ENCODE peak calls at places on chromosome 21, in five cellular contexts. One of them, this sample, is unnamed.

GRCh38 chr21:22855581-22855980 is 1857.4 kb downstream of the NCAM2 start:
- DNase-seq in NCI-H748 treated with DMSO at 0.1 percent for 48 hours: no peak
- DNase-seq in EL: no peak
- DNase-seq in kidney: no peak
- DNase-seq in C1 segment of cervical spinal cord: no peak
- DNase-seq in this sample: no peak

GRCh38 chr21:46152939-46153258 is 2.5 kb downstream of the FTCD start:
- DNase-seq in EL: no peak
- DNase-seq in kidney: no peak
- DNase-seq in NCI-H748 treated with DMSO at 0.1 percent for 48 hours: no peak
- DNase-seq in C1 segment of cervical spinal cord: no peak
- DNase-seq in this sample: no peak

GRCh38 chr21:45469273-45470086 is 64.5 kb downstream of the COL18A1 start:
- DNase-seq in C1 segment of cervical spinal cord: peak; percentile 68
- DNase-seq in NCI-H748 treated with DMSO at 0.1 percent for 48 hours: no peak
- DNase-seq in kidney: peak; percentile 75
- DNase-seq in EL: no peak
- DNase-seq in this sample: no peak

GRCh38 chr21:14889080-14889805 is 175.6 kb downstream of the NRIP1 start:
- DNase-seq in NCI-H748 treated with DMSO at 0.1 percent for 48 hours: peak; percentile 34
- DNase-seq in C1 segment of cervical spinal cord: no peak
- DNase-seq in kidney: no peak
- DNase-seq in EL: peak; percentile 76
- DNase-seq in this sample: no peak

GRCh38 chr21:42010507-42011493 is 640 bp upstream of the ZBTB21 start:
- DNase-seq in EL: no peak
- DNase-seq in NCI-H748 treated with DMSO at 0.1 percent for 48 hours: peak; percentile 21
- DNase-seq in C1 segment of cervical spinal cord: no peak
- DNase-seq in kidney: peak; percentile 89
- DNase-seq in this sample: peak; percentile 20

GRCh38 chr21:29296452-29296851 is 2.3 kb upstream of the BACH1 start:
- DNase-seq in C1 segment of cervical spinal cord: no peak
- DNase-seq in EL: no peak
- DNase-seq in kidney: no peak
- DNase-seq in NCI-H748 treated with DMSO at 0.1 percent for 48 hours: no peak
- DNase-seq in this sample: no peak

GRCh38 chr21:27649323-27649722 is 682.4 kb upstream of the ADAMTS5 start:
- DNase-seq in kidney: no peak
- DNase-seq in EL: peak; percentile 90
- DNase-seq in C1 segment of cervical spinal cord: no peak
- DNase-seq in NCI-H748 treated with DMSO at 0.1 percent for 48 hours: no peak
- DNase-seq in this sample: no peak

GRCh38 chr21:25092441-25093011 is 514.8 kb downstream of the MRPL39 start:
- DNase-seq in kidney: peak; percentile 46
- DNase-seq in C1 segment of cervical spinal cord: no peak
- DNase-seq in EL: no peak
- DNase-seq in NCI-H748 treated with DMSO at 0.1 percent for 48 hours: no peak
- DNase-seq in this sample: no peak

GRCh38 chr21:36478207-36478701 is 1.7 kb downstream of the CLDN14 start:
- DNase-seq in EL: peak; percentile 88
- DNase-seq in NCI-H748 treated with DMSO at 0.1 percent for 48 hours: no peak
- DNase-seq in kidney: peak; percentile 23
- DNase-seq in C1 segment of cervical spinal cord: no peak
- DNase-seq in this sample: no peak

GRCh38 chr21:23968722-23969647 is 1638.3 kb downstream of the MRPL39 start:
- DNase-seq in kidney: no peak
- DNase-seq in NCI-H748 treated with DMSO at 0.1 percent for 48 hours: peak; percentile 85
- DNase-seq in EL: no peak
- DNase-seq in C1 segment of cervical spinal cord: no peak
- DNase-seq in this sample: no peak

GRCh38 chr21:29092102-29092959 is 18.9 kb upstream of the CCT8 start:
- DNase-seq in kidney: no peak
- DNase-seq in NCI-H748 treated with DMSO at 0.1 percent for 48 hours: no peak
- DNase-seq in EL: peak; percentile 58
- DNase-seq in C1 segment of cervical spinal cord: no peak
- DNase-seq in this sample: no peak

GRCh38 chr21:44399151-44399954 is 45.9 kb downstream of the TRPM2 start:
- DNase-seq in NCI-H748 treated with DMSO at 0.1 percent for 48 hours: no peak
- DNase-seq in C1 segment of cervical spinal cord: no peak
- DNase-seq in EL: no peak
- DNase-seq in kidney: peak; percentile 54
- DNase-seq in this sample: no peak

GRCh38 chr21:42276526-42277154 is 38.6 kb downstream of the TFF3 start:
- DNase-seq in NCI-H748 treated with DMSO at 0.1 percent for 48 hours: no peak
- DNase-seq in C1 segment of cervical spinal cord: no peak
- DNase-seq in kidney: peak; percentile 59
- DNase-seq in EL: no peak
- DNase-seq in this sample: no peak

GRCh38 chr21:25528511-25528910 is 78.8 kb downstream of the MRPL39 start:
- DNase-seq in NCI-H748 treated with DMSO at 0.1 percent for 48 hours: no peak
- DNase-seq in C1 segment of cervical spinal cord: no peak
- DNase-seq in EL: no peak
- DNase-seq in kidney: no peak
- DNase-seq in this sample: no peak

GRCh38 chr21:42153746-42154145 is 65.2 kb upstream of the ABCG1 start:
- DNase-seq in NCI-H748 treated with DMSO at 0.1 percent for 48 hours: no peak
- DNase-seq in kidney: peak; percentile 29
- DNase-seq in EL: no peak
- DNase-seq in C1 segment of cervical spinal cord: no peak
- DNase-seq in this sample: no peak

GRCh38 chr21:15441999-15442398 is 287.8 kb upstream of the USP25 start:
- DNase-seq in EL: no peak
- DNase-seq in C1 segment of cervical spinal cord: no peak
- DNase-seq in kidney: no peak
- DNase-seq in NCI-H748 treated with DMSO at 0.1 percent for 48 hours: no peak
- DNase-seq in this sample: no peak

GRCh38 chr21:31329431-31330143 is 14.5 kb downstream of the TIAM1 start:
- DNase-seq in kidney: no peak
- DNase-seq in NCI-H748 treated with DMSO at 0.1 percent for 48 hours: no peak
- DNase-seq in EL: no peak
- DNase-seq in C1 segment of cervical spinal cord: no peak
- DNase-seq in this sample: no peak

GRCh38 chr21:44925027-44925755 is 4.5 kb upstream of the ITGB2 start:
- DNase-seq in C1 segment of cervical spinal cord: no peak
- DNase-seq in NCI-H748 treated with DMSO at 0.1 percent for 48 hours: no peak
- DNase-seq in EL: no peak
- DNase-seq in kidney: no peak
- DNase-seq in this sample: no peak

GRCh38 chr21:42524341-42525227 is 10.9 kb downstream of the SLC37A1 start:
- DNase-seq in NCI-H748 treated with DMSO at 0.1 percent for 48 hours: peak; percentile 85
- DNase-seq in kidney: no peak
- DNase-seq in EL: no peak
- DNase-seq in C1 segment of cervical spinal cord: peak; percentile 40
- DNase-seq in this sample: peak; percentile 76

GRCh38 chr21:32285476-32285875 is 6.6 kb upstream of the MIS18A start:
- DNase-seq in kidney: no peak
- DNase-seq in C1 segment of cervical spinal cord: no peak
- DNase-seq in NCI-H748 treated with DMSO at 0.1 percent for 48 hours: no peak
- DNase-seq in EL: no peak
- DNase-seq in this sample: no peak

GRCh38 chr21:15848632-15849031 is 118.8 kb downstream of the USP25 start:
- DNase-seq in NCI-H748 treated with DMSO at 0.1 percent for 48 hours: no peak
- DNase-seq in C1 segment of cervical spinal cord: no peak
- DNase-seq in kidney: no peak
- DNase-seq in EL: peak; percentile 64
- DNase-seq in this sample: no peak

GRCh38 chr21:31354604-31355443 is 10.8 kb upstream of the TIAM1 start:
- DNase-seq in EL: peak; percentile 68
- DNase-seq in kidney: no peak
- DNase-seq in C1 segment of cervical spinal cord: no peak
- DNase-seq in NCI-H748 treated with DMSO at 0.1 percent for 48 hours: no peak
- DNase-seq in this sample: no peak

GRCh38 chr21:46137908-46138307 is 17.5 kb downstream of the FTCD start:
- DNase-seq in NCI-H748 treated with DMSO at 0.1 percent for 48 hours: no peak
- DNase-seq in kidney: no peak
- DNase-seq in EL: no peak
- DNase-seq in C1 segment of cervical spinal cord: no peak
- DNase-seq in this sample: no peak

GRCh38 chr21:23401278-23401677 is 2206.0 kb downstream of the MRPL39 start:
- DNase-seq in NCI-H748 treated with DMSO at 0.1 percent for 48 hours: no peak
- DNase-seq in C1 segment of cervical spinal cord: no peak
- DNase-seq in EL: no peak
- DNase-seq in kidney: no peak
- DNase-seq in this sample: no peak

GRCh38 chr21:41794600-41794999 is 27.7 kb upstream of the RIPK4 start:
- DNase-seq in C1 segment of cervical spinal cord: no peak
- DNase-seq in NCI-H748 treated with DMSO at 0.1 percent for 48 hours: no peak
- DNase-seq in EL: no peak
- DNase-seq in kidney: no peak
- DNase-seq in this sample: no peak

GRCh38 chr21:41333752-41334151 is 17.2 kb downstream of the FAM3B start:
- DNase-seq in C1 segment of cervical spinal cord: no peak
- DNase-seq in NCI-H748 treated with DMSO at 0.1 percent for 48 hours: no peak
- DNase-seq in kidney: no peak
- DNase-seq in EL: no peak
- DNase-seq in this sample: no peak

GRCh38 chr21:44739316-44739715 is 27.9 kb upstream of the TSPEAR start:
- DNase-seq in kidney: no peak
- DNase-seq in C1 segment of cervical spinal cord: no peak
- DNase-seq in NCI-H748 treated with DMSO at 0.1 percent for 48 hours: no peak
- DNase-seq in EL: no peak
- DNase-seq in this sample: no peak

GRCh38 chr21:33071878-33072306 is 2.0 kb downstream of the OLIG1 start:
- DNase-seq in EL: peak; percentile 21
- DNase-seq in kidney: no peak
- DNase-seq in NCI-H748 treated with DMSO at 0.1 percent for 48 hours: peak; percentile 18
- DNase-seq in C1 segment of cervical spinal cord: peak; percentile 27
- DNase-seq in this sample: no peak

GRCh38 chr21:37220433-37220980 is 46.6 kb downstream of the VPS26C start:
- DNase-seq in C1 segment of cervical spinal cord: peak; percentile 57
- DNase-seq in NCI-H748 treated with DMSO at 0.1 percent for 48 hours: peak; percentile 42
- DNase-seq in EL: peak; percentile 63
- DNase-seq in kidney: no peak
- DNase-seq in this sample: no peak

GRCh38 chr21:41970751-41971653 is 17.2 kb upstream of the C2CD2 start:
- DNase-seq in NCI-H748 treated with DMSO at 0.1 percent for 48 hours: no peak
- DNase-seq in kidney: no peak
- DNase-seq in C1 segment of cervical spinal cord: no peak
- DNase-seq in EL: no peak
- DNase-seq in this sample: no peak

GRCh38 chr21:36738489-36739126 is 39.7 kb downstream of the SIM2 start:
- DNase-seq in NCI-H748 treated with DMSO at 0.1 percent for 48 hours: no peak
- DNase-seq in kidney: no peak
- DNase-seq in EL: no peak
- DNase-seq in C1 segment of cervical spinal cord: no peak
- DNase-seq in this sample: no peak

GRCh38 chr21:45865106-45865835 is 116.3 kb upstream of the COL6A1 start:
- DNase-seq in C1 segment of cervical spinal cord: no peak
- DNase-seq in NCI-H748 treated with DMSO at 0.1 percent for 48 hours: no peak
- DNase-seq in kidney: peak; percentile 22
- DNase-seq in EL: peak; percentile 96
- DNase-seq in this sample: no peak

GRCh38 chr21:40680311-40680710 is 166.6 kb downstream of the DSCAM start:
- DNase-seq in EL: no peak
- DNase-seq in C1 segment of cervical spinal cord: no peak
- DNase-seq in kidney: no peak
- DNase-seq in NCI-H748 treated with DMSO at 0.1 percent for 48 hours: peak; percentile 38
- DNase-seq in this sample: no peak

GRCh38 chr21:38699048-38699447 is 106.7 kb upstream of the ETS2 start:
- DNase-seq in kidney: no peak
- DNase-seq in C1 segment of cervical spinal cord: no peak
- DNase-seq in EL: no peak
- DNase-seq in NCI-H748 treated with DMSO at 0.1 percent for 48 hours: no peak
- DNase-seq in this sample: no peak

GRCh38 chr21:41207401-41208388 is 39.7 kb downstream of the BACE2 start:
- DNase-seq in EL: peak; percentile 38
- DNase-seq in NCI-H748 treated with DMSO at 0.1 percent for 48 hours: no peak
- DNase-seq in kidney: peak; percentile 90
- DNase-seq in C1 segment of cervical spinal cord: peak; percentile 21
- DNase-seq in this sample: peak; percentile 29

GRCh38 chr21:39224930-39225329 is 41.7 kb upstream of the PSMG1 start:
- DNase-seq in kidney: no peak
- DNase-seq in EL: no peak
- DNase-seq in NCI-H748 treated with DMSO at 0.1 percent for 48 hours: no peak
- DNase-seq in C1 segment of cervical spinal cord: no peak
- DNase-seq in this sample: no peak

GRCh38 chr21:28608646-28609045 is 384.0 kb downstream of the LTN1 start:
- DNase-seq in kidney: no peak
- DNase-seq in EL: peak; percentile 13
- DNase-seq in C1 segment of cervical spinal cord: no peak
- DNase-seq in NCI-H748 treated with DMSO at 0.1 percent for 48 hours: no peak
- DNase-seq in this sample: no peak

GRCh38 chr21:45747802-45748445 is 104.4 kb downstream of the PCBP3 start:
- DNase-seq in C1 segment of cervical spinal cord: no peak
- DNase-seq in NCI-H748 treated with DMSO at 0.1 percent for 48 hours: no peak
- DNase-seq in EL: peak; percentile 60
- DNase-seq in kidney: no peak
- DNase-seq in this sample: no peak